ENCODE peak calls at places on chromosomes 11 and 22, in five cellular contexts. D is H1, W is K562, M is HCT116, O is GM23338. S is an unnamed sample.

GRCh38 chr22:19878461-19879247 is 24.0 kb upstream of the GNB1L start:
- DNase-seq in D (no peak), W (no peak), M (no peak), O (no peak), S (no peak)

GRCh38 chr11:125679397-125679796 is 1.2 kb downstream of the ACRV1 start:
- DNase-seq in M (peak), W (peak), O (peak), D (no peak), S (no peak)

GRCh38 chr11:128552783-128553661 is 34.3 kb downstream of the ETS1 start:
- DNase-seq in W (no peak), M (no peak), O (no peak), D (no peak), S (no peak)

GRCh38 chr11:129911298-129911697 is 15.9 kb upstream of the NFRKB start:
- DNase-seq in W (no peak), O (no peak), M (no peak), D (no peak), S (no peak)

GRCh38 chr22:42805998-42806481 is 51.0 kb downstream of the ARFGAP3 start:
- DNase-seq in M (no peak), W (no peak), D (no peak), O (no peak), S (no peak)

GRCh38 chr11:36574486-36574885 is 6.7 kb downstream of the RAG1 start:
- DNase-seq in O (no peak), W (no peak), M (no peak), D (no peak), S (no peak)

GRCh38 chr22:46046299-46046685 is 69.3 kb upstream of the WNT7B start:
- DNase-seq in D (no peak), M (no peak), W (no peak), O (no peak), S (no peak)

GRCh38 chr22:26172389-26172990 is 3.2 kb downstream of the SEZ6L start:
- DNase-seq in O (peak), D (no peak), W (peak), M (peak), S (no peak)

GRCh38 chr22:39374191-39374590 is 24.4 kb downstream of the SYNGR1 start:
- DNase-seq in O (peak), W (no peak), M (no peak), D (no peak), S (no peak)

GRCh38 chr22:40547729-40548143 is 88.8 kb downstream of the MRTFA start:
- DNase-seq in O (no peak), W (no peak), M (no peak), D (no peak), S (no peak)

GRCh38 chr11:112520293-112520692 is 259.6 kb upstream of the PLET1 start:
- DNase-seq in O (no peak), W (no peak), M (no peak), D (no peak), S (no peak)

GRCh38 chr11:12539570-12539969 is 134.7 kb upstream of the TEAD1 start:
- DNase-seq in O (no peak), W (no peak), D (no peak), M (no peak), S (no peak)

GRCh38 chr11:2558861-2559526 is 114.2 kb downstream of the KCNQ1 start:
- DNase-seq in O (no peak), M (no peak), W (no peak), D (no peak), S (no peak)

GRCh38 chr11:131248588-131248987 is 121.8 kb upstream of the NTM start:
- DNase-seq in D (no peak), M (no peak), W (no peak), O (no peak), S (no peak)

GRCh38 chr22:38823076-38823475 is 20.8 kb downstream of the NPTXR start:
- DNase-seq in M (no peak), W (no peak), D (no peak), O (no peak), S (no peak)

GRCh38 chr22:46969961-46970360 is 207.5 kb downstream of the TBC1D22A start:
- DNase-seq in M (no peak), W (no peak), O (no peak), D (no peak), S (no peak)

GRCh38 chr11:96001037-96001436 is 77.1 kb upstream of the MTMR2 start:
- DNase-seq in O (no peak), W (no peak), D (no peak), M (no peak), S (no peak)

GRCh38 chr22:33455036-33455435 is 396.9 kb upstream of the SYN3 start:
- DNase-seq in M (no peak), O (no peak), W (no peak), D (no peak), S (no peak)

GRCh38 chr11:74388678-74389327 is 9.4 kb downstream of the PGM2L1 start:
- DNase-seq in D (no peak), O (peak), W (peak), M (no peak), S (no peak)

GRCh38 chr11:12502041-12502440 is 124.7 kb downstream of the PARVA start:
- DNase-seq in W (no peak), M (no peak), O (no peak), D (no peak), S (no peak)

GRCh38 chr11:65552413-65552951 is 5.7 kb downstream of the LTBP3 start:
- DNase-seq in M (no peak), D (no peak), O (peak), W (no peak), S (no peak)

GRCh38 chr11:83004855-83005556 is 66.7 kb downstream of the RAB30 start:
- DNase-seq in O (no peak), W (no peak), D (no peak), M (no peak), S (no peak)

GRCh38 chr11:61679893-61680621 is at the start of gene DAGLA:
- DNase-seq in O (peak), M (no peak), W (peak), D (no peak), S (no peak)

GRCh38 chr11:74671520-74672196 is 59.6 kb downstream of the CHRDL2 start:
- DNase-seq in W (no peak), O (no peak), D (no peak), M (no peak), S (no peak)

GRCh38 chr11:17275376-17276235 is 933 bp upstream of the NUCB2 start:
- DNase-seq in M (no peak), W (no peak), O (no peak), D (no peak), S (no peak)

GRCh38 chr11:2862395-2862949 is 23.1 kb downstream of the CDKN1C start:
- DNase-seq in W (no peak), O (peak), M (no peak), D (no peak), S (no peak)

GRCh38 chr22:49853981-49854791 is 542 bp downstream of the ZBED4 start:
- DNase-seq in M (no peak), D (no peak), O (peak), W (peak), S (no peak)

GRCh38 chr11:78371221-78371899 is 46.3 kb downstream of the GAB2 start:
- DNase-seq in W (no peak), D (no peak), M (no peak), O (no peak), S (no peak)

GRCh38 chr11:369336-370018 is at the start of gene B4GALNT4:
- DNase-seq in D (no peak), W (peak), M (no peak), O (peak), S (no peak)

GRCh38 chr22:46614070-46614931 is 5.9 kb upstream of the GRAMD4 start:
- DNase-seq in D (no peak), W (no peak), O (no peak), M (no peak), S (no peak)

GRCh38 chr11:61037694-61038093 is 64.6 kb upstream of the CD5 start:
- DNase-seq in D (no peak), O (no peak), M (no peak), W (no peak), S (no peak)

GRCh38 chr11:121212696-121213567 is 79.6 kb upstream of the SC5D start:
- DNase-seq in M (no peak), O (no peak), W (no peak), D (no peak), S (no peak)

DNA sequence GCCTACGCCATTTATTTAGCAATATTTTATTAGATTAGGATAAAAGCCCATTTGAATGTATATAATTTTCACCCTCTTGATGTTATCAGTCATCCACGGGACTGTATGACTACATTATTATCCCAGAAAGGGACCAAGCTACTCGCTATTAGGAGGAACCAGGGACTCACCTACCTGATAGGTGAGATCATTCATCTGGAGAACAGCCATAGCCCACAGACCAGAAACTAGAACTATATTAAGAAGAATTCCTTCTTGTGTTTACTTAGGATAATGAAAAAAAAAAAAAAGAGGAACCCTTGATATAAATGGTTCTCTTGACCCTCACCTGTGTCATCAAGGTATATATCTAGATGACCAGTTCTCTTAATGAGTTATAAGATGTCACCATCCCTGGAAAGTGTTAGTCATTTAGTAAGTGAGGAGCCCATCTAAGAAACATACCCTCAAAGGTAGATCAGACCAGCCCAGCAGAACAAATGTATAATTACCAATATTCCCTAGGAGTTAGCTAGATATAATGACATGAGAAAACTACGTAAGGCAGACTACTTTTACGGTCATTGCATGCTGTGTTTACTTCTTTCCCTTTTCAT is 8.0 kb downstream of the SIK3 start:
- DNase-seq in M (peak), W (no peak), D (no peak), O (no peak), S (no peak)
- H3K27ac ChIP-seq in M (peak), W (no peak), D (no peak), O (no peak), S (no peak)

GRCh38 chr11:117877120-117877784 is 794 bp upstream of the FXYD6 start:
- DNase-seq in W (no peak), M (no peak), O (peak), D (no peak), S (no peak)
- TF ChIP-seq EZH2 in W (no peak), M (no peak), O (no peak), D (no peak), S (no peak)

DNA sequence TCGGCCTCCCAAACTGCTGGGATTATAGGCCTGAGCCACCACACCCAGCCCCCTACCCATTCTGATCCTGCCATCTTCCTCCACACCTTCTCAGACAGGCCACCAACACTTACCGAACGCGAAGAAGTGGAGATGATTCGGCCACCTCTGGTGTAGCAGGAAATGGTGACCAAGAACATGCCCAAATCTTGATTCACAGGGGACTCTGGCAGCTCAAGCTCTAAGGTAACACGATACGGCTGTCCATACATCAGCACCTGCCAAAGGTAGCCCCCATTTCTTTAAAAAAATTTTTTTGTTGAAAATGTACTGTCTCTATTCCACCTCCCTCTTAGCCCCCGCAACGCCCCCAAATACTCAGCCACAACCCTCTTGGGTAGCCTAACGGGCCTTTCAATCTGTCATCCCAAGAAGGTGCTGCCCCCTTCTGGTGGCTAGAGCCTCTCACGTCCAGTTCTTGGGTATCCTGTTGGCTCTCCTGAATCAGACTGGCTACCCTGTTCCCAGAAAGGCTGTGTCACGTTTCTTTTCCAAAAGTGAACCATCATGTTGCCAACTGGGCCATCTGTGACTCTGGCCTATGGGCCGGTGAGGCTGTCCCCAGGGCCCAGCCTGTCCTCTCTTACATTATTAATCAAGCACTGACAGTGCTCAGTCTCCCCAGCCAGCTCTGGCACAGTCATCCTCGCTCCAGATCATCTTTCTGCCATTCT is 5.3 kb upstream of the LRRN4CL start:
- DNase-seq in M (peak), O (peak), W (peak), D (no peak), S (no peak)
- TF ChIP-seq POLR2AphosphoS5 in M (peak), O (no peak), W (no peak), D (no peak), S (no peak)

GRCh38 chr11:87141322-87141721 is 103.6 kb downstream of the TMEM135 start:
- DNase-seq in D (no peak), W (no peak), M (no peak), O (no peak), S (no peak)

GRCh38 chr11:87141980-87142514 is 104.3 kb downstream of the TMEM135 start:
- DNase-seq in D (no peak), W (no peak), M (no peak), O (no peak), S (peak)

GRCh38 chr11:87143663-87144062 is 105.9 kb downstream of the TMEM135 start:
- DNase-seq in D (no peak), O (no peak), M (no peak), W (no peak), S (no peak)

GRCh38 chr11:87142594-87142993 is 104.9 kb downstream of the TMEM135 start:
- DNase-seq in M (no peak), D (no peak), W (no peak), O (no peak), S (no peak)

DNA sequence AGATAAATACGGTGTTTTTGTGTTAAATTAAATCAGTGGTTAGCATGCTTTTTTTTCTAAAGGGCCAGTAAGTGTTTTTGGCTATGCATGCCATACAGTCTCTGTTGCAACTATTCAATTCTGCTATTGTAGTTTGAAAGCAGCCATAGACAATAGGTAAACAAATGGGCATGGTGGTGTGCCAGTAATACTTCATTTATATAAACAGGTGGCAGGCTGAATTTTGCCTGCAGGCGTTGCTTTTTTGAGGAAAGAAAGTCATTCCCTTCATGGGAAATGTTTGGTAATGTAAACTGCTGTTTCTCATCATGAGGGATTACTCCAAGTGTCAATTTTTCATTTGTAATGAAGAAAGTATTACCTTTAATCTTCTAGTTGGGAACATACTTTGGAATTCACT is 106.5 kb downstream of the TMEM135 start:
- DNase-seq in W (no peak), M (no peak), O (no peak), D (no peak), S (no peak)
- H3K27ac ChIP-seq in W (no peak), M (no peak), O (no peak), D (no peak), S (no peak)

GRCh38 chr22:29720824-29721323 is 1.1 kb downstream of the CABP7 start:
- DNase-seq in W (no peak), M (no peak), O (no peak), D (no peak), S (no peak)
- TF ChIP-seq EZH2 in W (no peak), M (no peak), O (peak), D (peak), S (peak)

GRCh38 chr22:27317156-27317555 is 484.4 kb downstream of the MN1 start:
- DNase-seq in D (no peak), W (no peak), O (peak), M (no peak), S (no peak)
- TF ChIP-seq POLR2AphosphoS5 in D (no peak), W (no peak), O (no peak), M (no peak), S (no peak)

S was measured in SK-N-MC.